ENCODE peak calls at places on chromosome 14, in seven cellular contexts. One of them, this sample, is unnamed.
A peak's percentile ranks its signal among the peaks of the same experiment; 100 is the strongest.

GRCh38 chr14:103313704-103314103 is 20.3 kb upstream of the EIF5 start:
- DNase-seq in cardiac muscle cell: no peak
- DNase-seq in osteoblast: no peak
- DNase-seq in dorsolateral prefrontal cortex: no peak
- DNase-seq in Jurkat, Clone E6-1: no peak
- DNase-seq in heart left ventricle: no peak
- DNase-seq in ovary: no peak
- DNase-seq in this sample: no peak

GRCh38 chr14:26845106-26845818 is 247.4 kb upstream of the NOVA1 start:
- DNase-seq in Jurkat, Clone E6-1: no peak
- DNase-seq in dorsolateral prefrontal cortex: no peak
- DNase-seq in heart left ventricle: no peak
- DNase-seq in osteoblast: no peak
- DNase-seq in cardiac muscle cell: no peak
- DNase-seq in ovary: no peak
- DNase-seq in this sample: no peak

GRCh38 chr14:94377866-94378470 is 10.4 kb downstream of the SERPINA1 start:
- DNase-seq in Jurkat, Clone E6-1: no peak
- DNase-seq in ovary: no peak
- DNase-seq in osteoblast: no peak
- DNase-seq in heart left ventricle: no peak
- DNase-seq in dorsolateral prefrontal cortex: no peak
- DNase-seq in cardiac muscle cell: no peak
- DNase-seq in this sample: no peak

GRCh38 chr14:41034969-41035368 is 571.7 kb upstream of the LRFN5 start:
- DNase-seq in dorsolateral prefrontal cortex: no peak
- DNase-seq in osteoblast: no peak
- DNase-seq in Jurkat, Clone E6-1: no peak
- DNase-seq in heart left ventricle: no peak
- DNase-seq in cardiac muscle cell: no peak
- DNase-seq in ovary: no peak
- DNase-seq in this sample: no peak

GRCh38 chr14:33475623-33476022 is 475.3 kb downstream of the EGLN3 start:
- DNase-seq in osteoblast: no peak
- DNase-seq in cardiac muscle cell: peak; percentile 70
- DNase-seq in dorsolateral prefrontal cortex: peak; percentile 61
- DNase-seq in Jurkat, Clone E6-1: peak; percentile 12
- DNase-seq in heart left ventricle: peak; percentile 21
- DNase-seq in ovary: no peak
- DNase-seq in this sample: peak; percentile 26

GRCh38 chr14:68863610-68864300 is 70.9 kb upstream of the ZFP36L1 start:
- DNase-seq in Jurkat, Clone E6-1: no peak
- DNase-seq in ovary: no peak
- DNase-seq in cardiac muscle cell: no peak
- DNase-seq in heart left ventricle: no peak
- DNase-seq in osteoblast: no peak
- DNase-seq in dorsolateral prefrontal cortex: no peak
- DNase-seq in this sample: no peak

GRCh38 chr14:105086833-105087307 is 21.6 kb upstream of the GPR132 start:
- DNase-seq in dorsolateral prefrontal cortex: no peak
- DNase-seq in cardiac muscle cell: peak; percentile 92
- DNase-seq in osteoblast: peak; percentile 98
- DNase-seq in Jurkat, Clone E6-1: peak; percentile 54
- DNase-seq in ovary: peak; percentile 71
- DNase-seq in heart left ventricle: peak; percentile 82
- DNase-seq in this sample: no peak

GRCh38 chr14:56608682-56609081 is 29.1 kb downstream of the TMEM260 start:
- DNase-seq in heart left ventricle: no peak
- DNase-seq in cardiac muscle cell: no peak
- DNase-seq in osteoblast: no peak
- DNase-seq in ovary: no peak
- DNase-seq in dorsolateral prefrontal cortex: no peak
- DNase-seq in Jurkat, Clone E6-1: no peak
- DNase-seq in this sample: peak; percentile 8

DNA sequence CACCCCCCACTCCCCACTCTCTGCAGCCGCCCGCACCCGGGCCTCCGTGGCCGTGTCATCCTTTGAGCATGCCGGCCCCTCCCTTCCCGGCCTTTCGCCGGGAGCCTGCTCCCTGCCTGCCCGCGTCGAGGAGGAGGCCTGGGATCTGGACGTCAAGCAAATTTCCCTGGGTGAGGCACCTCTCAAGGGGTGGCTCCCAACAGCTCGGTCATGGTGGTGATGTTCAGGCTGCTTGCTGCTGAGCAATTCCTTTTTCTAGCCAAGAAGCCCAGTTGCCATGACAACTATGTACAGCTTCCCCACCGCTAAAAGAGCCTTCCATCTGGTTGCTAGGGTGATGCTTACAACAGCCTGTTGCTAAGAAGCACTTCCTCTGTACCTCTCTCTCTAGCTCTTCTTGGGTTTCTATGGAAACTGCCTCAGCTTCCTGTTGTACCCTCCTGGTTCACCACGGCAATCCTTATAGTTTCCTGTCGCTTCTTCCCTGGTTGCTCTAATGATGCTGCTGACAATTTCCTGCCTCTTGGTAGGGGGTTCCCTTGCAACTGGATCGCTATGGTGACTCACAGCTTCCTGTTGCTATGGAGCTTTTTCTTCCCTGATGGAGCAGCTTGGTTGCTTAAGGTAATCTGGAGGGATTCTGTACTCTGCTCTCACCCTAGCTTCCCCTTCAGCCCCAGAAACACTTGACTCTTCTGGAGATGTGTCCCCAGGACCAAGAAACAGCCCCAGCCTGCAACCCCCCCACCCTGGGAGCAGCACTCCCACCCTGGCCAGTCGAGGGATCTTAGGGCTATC is 11.0 kb downstream of the ZNF219 start:
- DNase-seq in ovary: no peak
- DNase-seq in dorsolateral prefrontal cortex: peak; percentile 71
- DNase-seq in Jurkat, Clone E6-1: peak; percentile 94
- DNase-seq in osteoblast: peak; percentile 98
- DNase-seq in heart left ventricle: no peak
- DNase-seq in cardiac muscle cell: no peak
- DNase-seq in this sample: peak; percentile 91
- H3K4me3 ChIP-seq in ovary: no peak overlapping the region
- H3K4me3 ChIP-seq in dorsolateral prefrontal cortex: peak overlapping the region; percentile 42
- H3K4me3 ChIP-seq in Jurkat, Clone E6-1: no peak overlapping the region
- H3K4me3 ChIP-seq in osteoblast: no peak overlapping the region
- H3K4me3 ChIP-seq in heart left ventricle: no peak overlapping the region
- H3K4me3 ChIP-seq in cardiac muscle cell: no peak overlapping the region
- H3K4me3 ChIP-seq in this sample: no peak overlapping the region

GRCh38 chr14:101966742-101967141 is 2.4 kb downstream of the DYNC1H1 start:
- DNase-seq in osteoblast: no peak
- DNase-seq in cardiac muscle cell: no peak
- DNase-seq in heart left ventricle: no peak
- DNase-seq in ovary: no peak
- DNase-seq in Jurkat, Clone E6-1: no peak
- DNase-seq in dorsolateral prefrontal cortex: no peak
- DNase-seq in this sample: no peak
- H3K4me3 ChIP-seq in osteoblast: peak overlapping the region; percentile 97
- H3K4me3 ChIP-seq in cardiac muscle cell: no peak overlapping the region
- H3K4me3 ChIP-seq in heart left ventricle: no peak overlapping the region
- H3K4me3 ChIP-seq in ovary: no peak overlapping the region
- H3K4me3 ChIP-seq in Jurkat, Clone E6-1: no peak overlapping the region
- H3K4me3 ChIP-seq in dorsolateral prefrontal cortex: peak overlapping the region; percentile 100
- H3K4me3 ChIP-seq in this sample: peak overlapping the region; percentile 99

GRCh38 chr14:64217747-64218146 is 76.4 kb downstream of the ESR2 start:
- DNase-seq in osteoblast: no peak
- DNase-seq in cardiac muscle cell: no peak
- DNase-seq in dorsolateral prefrontal cortex: no peak
- DNase-seq in ovary: no peak
- DNase-seq in heart left ventricle: no peak
- DNase-seq in Jurkat, Clone E6-1: no peak
- DNase-seq in this sample: no peak
- H3K4me3 ChIP-seq in osteoblast: no peak overlapping the region
- H3K4me3 ChIP-seq in cardiac muscle cell: no peak overlapping the region
- H3K4me3 ChIP-seq in dorsolateral prefrontal cortex: no peak overlapping the region
- H3K4me3 ChIP-seq in ovary: no peak overlapping the region
- H3K4me3 ChIP-seq in heart left ventricle: no peak overlapping the region
- H3K4me3 ChIP-seq in Jurkat, Clone E6-1: no peak overlapping the region
- H3K4me3 ChIP-seq in this sample: no peak overlapping the region

DNA sequence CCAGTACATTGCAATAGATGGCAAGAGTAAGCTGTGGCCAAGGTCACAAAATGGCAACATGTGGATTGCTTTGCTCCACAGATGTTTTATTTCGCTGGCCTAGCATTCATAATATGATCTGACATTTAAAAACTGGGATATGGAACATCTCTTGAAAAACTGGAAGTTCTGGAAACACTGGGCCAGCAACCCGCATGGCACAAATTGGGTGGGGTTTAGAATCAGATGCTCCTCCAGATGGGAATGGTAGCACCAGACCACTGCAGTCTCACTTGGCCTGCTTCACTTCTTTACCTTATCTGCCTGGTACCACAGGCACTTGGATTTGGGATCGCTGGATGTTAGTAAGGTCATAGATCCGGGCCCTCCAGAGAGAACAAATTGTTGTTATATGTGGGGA is 10.1 kb downstream of the ZC2HC1C start:
- DNase-seq in Jurkat, Clone E6-1: no peak
- DNase-seq in osteoblast: no peak
- DNase-seq in dorsolateral prefrontal cortex: no peak
- DNase-seq in cardiac muscle cell: no peak
- DNase-seq in ovary: no peak
- DNase-seq in heart left ventricle: no peak
- DNase-seq in this sample: no peak
- H3K4me3 ChIP-seq in Jurkat, Clone E6-1: no peak overlapping the region
- H3K4me3 ChIP-seq in osteoblast: no peak overlapping the region
- H3K4me3 ChIP-seq in dorsolateral prefrontal cortex: no peak overlapping the region
- H3K4me3 ChIP-seq in cardiac muscle cell: no peak overlapping the region
- H3K4me3 ChIP-seq in ovary: no peak overlapping the region
- H3K4me3 ChIP-seq in heart left ventricle: no peak overlapping the region
- H3K4me3 ChIP-seq in this sample: no peak overlapping the region

DNA sequence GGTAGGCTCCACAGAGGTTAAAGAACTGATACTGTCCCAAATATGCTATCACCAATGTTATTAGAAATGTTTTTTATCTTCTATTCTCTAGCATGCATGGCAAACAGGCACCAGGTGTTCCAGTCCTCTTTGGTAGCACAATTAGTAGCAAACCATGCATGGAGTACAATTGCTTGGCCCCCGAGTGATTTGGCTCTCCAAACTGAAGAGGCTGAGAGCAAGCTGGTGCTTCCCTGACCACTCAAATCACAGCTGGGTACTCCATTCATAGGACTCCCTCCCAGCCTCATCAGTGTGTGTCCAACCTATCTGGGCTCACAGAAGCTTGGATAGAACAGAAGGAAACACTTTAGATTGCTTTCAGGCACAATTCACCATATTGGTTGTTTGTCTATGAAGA is 93.4 kb downstream of the DIO2 start:
- DNase-seq in Jurkat, Clone E6-1: no peak
- DNase-seq in ovary: no peak
- DNase-seq in dorsolateral prefrontal cortex: no peak
- DNase-seq in cardiac muscle cell: no peak
- DNase-seq in osteoblast: no peak
- DNase-seq in heart left ventricle: no peak
- DNase-seq in this sample: no peak
- H3K4me3 ChIP-seq in Jurkat, Clone E6-1: no peak overlapping the region
- H3K4me3 ChIP-seq in ovary: no peak overlapping the region
- H3K4me3 ChIP-seq in dorsolateral prefrontal cortex: no peak overlapping the region
- H3K4me3 ChIP-seq in cardiac muscle cell: no peak overlapping the region
- H3K4me3 ChIP-seq in osteoblast: no peak overlapping the region
- H3K4me3 ChIP-seq in heart left ventricle: no peak overlapping the region
- H3K4me3 ChIP-seq in this sample: no peak overlapping the region

DNA sequence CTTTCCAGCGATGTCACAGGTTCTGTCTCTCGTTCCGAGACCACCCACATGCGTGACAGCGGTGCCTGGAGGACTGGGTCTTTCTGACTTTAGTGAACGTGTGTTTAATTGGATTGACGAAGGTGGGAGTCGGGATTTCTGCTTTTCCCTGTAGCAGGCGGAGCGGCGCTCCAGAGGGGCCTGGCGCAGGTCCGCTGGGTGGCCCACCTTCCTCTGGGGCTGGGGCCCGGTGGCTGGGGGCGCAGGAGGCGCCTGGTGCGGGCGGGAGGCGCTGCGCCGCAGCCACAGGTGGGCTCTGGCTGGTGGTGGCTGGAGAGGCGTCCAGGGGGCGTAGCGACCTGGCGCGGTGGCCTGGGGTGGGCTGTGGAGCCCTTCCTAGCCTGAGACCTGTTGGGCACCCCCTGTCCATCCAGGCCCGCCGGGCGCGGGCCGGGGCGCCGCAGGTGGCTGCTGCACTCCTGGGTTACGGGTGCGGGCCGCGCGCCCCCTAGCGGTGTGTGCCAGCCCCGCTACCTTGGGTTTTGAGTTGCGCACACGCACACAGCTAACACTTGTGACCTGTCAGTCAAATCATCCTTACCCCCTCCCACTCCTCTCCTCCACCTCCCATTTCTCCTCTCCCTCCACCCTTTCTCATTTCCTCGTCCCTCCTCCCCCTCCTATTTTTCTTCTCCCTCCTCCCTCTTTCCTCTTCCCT is 2.0 kb downstream of the MEG3 start:
- DNase-seq in heart left ventricle: no peak
- DNase-seq in Jurkat, Clone E6-1: no peak
- DNase-seq in dorsolateral prefrontal cortex: no peak
- DNase-seq in cardiac muscle cell: no peak
- DNase-seq in ovary: peak; percentile 64
- DNase-seq in osteoblast: peak; percentile 90
- DNase-seq in this sample: peak; percentile 51
- H3K4me3 ChIP-seq in heart left ventricle: peak overlapping the region; percentile 36
- H3K4me3 ChIP-seq in Jurkat, Clone E6-1: no peak overlapping the region
- H3K4me3 ChIP-seq in dorsolateral prefrontal cortex: peak overlapping the region; percentile 74
- H3K4me3 ChIP-seq in cardiac muscle cell: no peak overlapping the region
- H3K4me3 ChIP-seq in ovary: peak overlapping the region; percentile 49
- H3K4me3 ChIP-seq in osteoblast: peak overlapping the region; percentile 90
- H3K4me3 ChIP-seq in this sample: peak overlapping the region; percentile 73

GRCh38 chr14:100807979-100808734 is 17.8 kb upstream of the MEG3 start:
- DNase-seq in osteoblast: peak; percentile 14
- DNase-seq in dorsolateral prefrontal cortex: no peak
- DNase-seq in heart left ventricle: no peak
- DNase-seq in Jurkat, Clone E6-1: no peak
- DNase-seq in cardiac muscle cell: no peak
- DNase-seq in ovary: no peak
- DNase-seq in this sample: no peak
- H3K4me3 ChIP-seq in osteoblast: no peak overlapping the region
- H3K4me3 ChIP-seq in dorsolateral prefrontal cortex: no peak overlapping the region
- H3K4me3 ChIP-seq in heart left ventricle: no peak overlapping the region
- H3K4me3 ChIP-seq in Jurkat, Clone E6-1: no peak overlapping the region
- H3K4me3 ChIP-seq in cardiac muscle cell: no peak overlapping the region
- H3K4me3 ChIP-seq in ovary: no peak overlapping the region
- H3K4me3 ChIP-seq in this sample: no peak overlapping the region

GRCh38 chr14:30373053-30373849 is 185.7 kb upstream of the G2E3 start:
- DNase-seq in cardiac muscle cell: no peak
- DNase-seq in osteoblast: peak; percentile 76
- DNase-seq in Jurkat, Clone E6-1: no peak
- DNase-seq in dorsolateral prefrontal cortex: no peak
- DNase-seq in ovary: no peak
- DNase-seq in heart left ventricle: no peak
- DNase-seq in this sample: no peak
- H3K4me3 ChIP-seq in cardiac muscle cell: no peak overlapping the region
- H3K4me3 ChIP-seq in osteoblast: no peak overlapping the region
- H3K4me3 ChIP-seq in Jurkat, Clone E6-1: no peak overlapping the region
- H3K4me3 ChIP-seq in dorsolateral prefrontal cortex: no peak overlapping the region
- H3K4me3 ChIP-seq in ovary: no peak overlapping the region
- H3K4me3 ChIP-seq in heart left ventricle: no peak overlapping the region
- H3K4me3 ChIP-seq in this sample: no peak overlapping the region

GRCh38 chr14:93231129-93231979 is 24.3 kb downstream of the UBR7 start:
- DNase-seq in ovary: peak; percentile 33
- DNase-seq in dorsolateral prefrontal cortex: peak; percentile 80
- DNase-seq in heart left ventricle: peak; percentile 35
- DNase-seq in osteoblast: peak; percentile 88
- DNase-seq in cardiac muscle cell: no peak
- DNase-seq in Jurkat, Clone E6-1: no peak
- DNase-seq in this sample: no peak
- H3K4me3 ChIP-seq in ovary: peak overlapping the region; percentile 33
- H3K4me3 ChIP-seq in dorsolateral prefrontal cortex: peak overlapping the region; percentile 68
- H3K4me3 ChIP-seq in heart left ventricle: peak overlapping the region; percentile 54
- H3K4me3 ChIP-seq in osteoblast: peak overlapping the region; percentile 65
- H3K4me3 ChIP-seq in cardiac muscle cell: no peak overlapping the region
- H3K4me3 ChIP-seq in Jurkat, Clone E6-1: no peak overlapping the region
- H3K4me3 ChIP-seq in this sample: peak overlapping the region; percentile 60

This sample was measured in skeletal muscle cell.